ENCODE peak calls at places on chromosome 1, in four cellular contexts. K is DND-41, V is GM23338, G is spleen. E is an unnamed sample.
A peak's percentile ranks its signal among the peaks of the same experiment; 100 is the strongest.

GRCh38 chr1:160219062-160219929 is 14.1 kb downstream of the PEA15 start:
- DNase-seq in K (no peak), V (peak; percentile 86), G (no peak), E (no peak)

GRCh38 chr1:36400825-36401601 is 3.3 kb upstream of the LSM10 start:
- DNase-seq in K (no peak), V (peak; percentile 87), G (peak; percentile 94), E (no peak)

GRCh38 chr1:16158025-16158424 is 2.2 kb upstream of the EPHA2 start:
- DNase-seq in K (no peak), V (no peak), G (no peak), E (peak; percentile 59)

GRCh38 chr1:221887091-221887746 is 145.3 kb upstream of the DUSP10 start:
- DNase-seq in K (no peak), V (no peak), G (no peak), E (no peak)

GRCh38 chr1:2290595-2291510 is 62.7 kb downstream of the SKI start:
- DNase-seq in K (peak; percentile 90), V (no peak), G (peak; percentile 92), E (peak; percentile 65)

GRCh38 chr1:52657702-52658101 is 24.7 kb downstream of the SHISAL2A start:
- DNase-seq in K (no peak), V (no peak), G (no peak), E (no peak)

GRCh38 chr1:223006794-223007193 is 136.3 kb downstream of the TLR5 start:
- DNase-seq in K (no peak), V (no peak), G (no peak), E (no peak)

GRCh38 chr1:203045821-203046594 is 19.7 kb downstream of the PPFIA4 start:
- DNase-seq in K (no peak), V (no peak), G (no peak), E (no peak)

GRCh38 chr1:19738106-19738505 is 61.6 kb downstream of the TMCO4 start:
- DNase-seq in K (no peak), V (no peak), G (no peak), E (no peak)

GRCh38 chr1:22788298-22788697 is 77.7 kb downstream of the EPHB2 start:
- DNase-seq in K (no peak), V (no peak), G (no peak), E (no peak)

GRCh38 chr1:85940621-85941306 is 215.8 kb downstream of the COL24A1 start:
- DNase-seq in K (no peak), V (no peak), G (no peak), E (no peak)

GRCh38 chr1:201790261-201790660 is 38.7 kb upstream of the IPO9 start:
- DNase-seq in K (no peak), V (no peak), G (no peak), E (no peak)

GRCh38 chr1:245788269-245788668 is 633.5 kb downstream of the KIF26B start:
- DNase-seq in K (no peak), V (no peak), G (no peak), E (no peak)

GRCh38 chr1:170807432-170807831 is 127.9 kb upstream of the MROH9 start:
- DNase-seq in K (no peak), V (no peak), G (no peak), E (no peak)

GRCh38 chr1:41681331-41682136 is 197.1 kb upstream of the EDN2 start:
- DNase-seq in K (no peak), V (no peak), G (peak; percentile 58), E (no peak)

GRCh38 chr1:80657707-80658106 is 1143.0 kb upstream of the ADGRL2 start:
- DNase-seq in K (no peak), V (peak; percentile 63), G (no peak), E (no peak)

GRCh38 chr1:27542463-27543273 is 52.7 kb upstream of the WASF2 start:
- DNase-seq in K (no peak), V (no peak), G (no peak), E (no peak)

GRCh38 chr1:231049121-231049979 is 9.3 kb upstream of the FAM89A start:
- DNase-seq in K (no peak), V (no peak), G (no peak), E (no peak)

GRCh38 chr1:164261691-164262240 is 297.2 kb upstream of the PBX1 start:
- DNase-seq in K (no peak), V (no peak), G (no peak), E (no peak)

GRCh38 chr1:217224201-217224600 is 406.7 kb downstream of the GPATCH2 start:
- DNase-seq in K (no peak), V (no peak), G (no peak), E (no peak)

GRCh38 chr1:212721388-212722247 is 22.0 kb upstream of the BATF3 start:
- DNase-seq in K (no peak), V (no peak), G (no peak), E (no peak)

GRCh38 chr1:24111264-24111997 is 504 bp downstream of the MYOM3 start:
- DNase-seq in K (no peak), V (no peak), G (peak; percentile 75), E (no peak)

GRCh38 chr1:236086537-236086936 is 21.6 kb upstream of the NID1 start:
- DNase-seq in K (no peak), V (no peak), G (no peak), E (no peak)

GRCh38 chr1:27571439-27572018 is 32.4 kb downstream of the AHDC1 start:
- DNase-seq in K (no peak), V (peak; percentile 68), G (no peak), E (no peak)

GRCh38 chr1:1777510-1777909 is 760 bp downstream of the NADK start:
- DNase-seq in K (no peak), V (peak; percentile 44), G (no peak), E (no peak)

GRCh38 chr1:96998466-96998865 is 276.9 kb downstream of the PTBP2 start:
- DNase-seq in K (no peak), V (no peak), G (no peak), E (no peak)

GRCh38 chr1:55088413-55088812 is 49.1 kb downstream of the PCSK9 start:
- DNase-seq in K (peak; percentile 35), V (no peak), G (no peak), E (peak; percentile 52)

GRCh38 chr1:226447932-226448670 is 40.2 kb upstream of the PARP1 start:
- DNase-seq in K (no peak), V (peak; percentile 24), G (no peak), E (no peak)

GRCh38 chr1:203325004-203325417 is 19.7 kb downstream of the BTG2 start:
- DNase-seq in K (peak; percentile 49), V (peak; percentile 70), G (peak; percentile 89), E (peak; percentile 58)

GRCh38 chr1:157691285-157691920 is 9.2 kb downstream of the FCRL3 start:
- DNase-seq in K (peak; percentile 50), V (peak; percentile 77), G (no peak), E (peak; percentile 57)

GRCh38 chr1:226827458-226827857 is 43.0 kb upstream of the PSEN2 start:
- DNase-seq in K (no peak), V (peak; percentile 57), G (no peak), E (no peak)

GRCh38 chr1:208083016-208083714 is 161.0 kb downstream of the PLXNA2 start:
- DNase-seq in K (no peak), V (no peak), G (no peak), E (no peak)

GRCh38 chr1:241357366-241358305 is 631 bp upstream of the RGS7 start:
- DNase-seq in K (no peak), V (peak; percentile 18), G (no peak), E (no peak)
- H3K4me3 ChIP-seq in K (no peak overlapping the region), V (peak overlapping the region; percentile 85), G (peak overlapping the region; percentile 60), E (no peak overlapping the region)

GRCh38 chr1:163074004-163074403 is 4.8 kb downstream of the RGS4 start:
- DNase-seq in K (no peak), V (no peak), G (no peak), E (no peak)

GRCh38 chr1:163069655-163070277 is 605 bp downstream of the RGS4 start:
- DNase-seq in K (no peak), V (no peak), G (no peak), E (no peak)

GRCh38 chr1:163072658-163073057 is 3.5 kb downstream of the RGS4 start:
- DNase-seq in K (no peak), V (no peak), G (no peak), E (no peak)

GRCh38 chr1:163069142-163069541 is at the start of gene RGS4:
- DNase-seq in K (no peak), V (peak; percentile 95), G (no peak), E (peak; percentile 21)

DNA sequence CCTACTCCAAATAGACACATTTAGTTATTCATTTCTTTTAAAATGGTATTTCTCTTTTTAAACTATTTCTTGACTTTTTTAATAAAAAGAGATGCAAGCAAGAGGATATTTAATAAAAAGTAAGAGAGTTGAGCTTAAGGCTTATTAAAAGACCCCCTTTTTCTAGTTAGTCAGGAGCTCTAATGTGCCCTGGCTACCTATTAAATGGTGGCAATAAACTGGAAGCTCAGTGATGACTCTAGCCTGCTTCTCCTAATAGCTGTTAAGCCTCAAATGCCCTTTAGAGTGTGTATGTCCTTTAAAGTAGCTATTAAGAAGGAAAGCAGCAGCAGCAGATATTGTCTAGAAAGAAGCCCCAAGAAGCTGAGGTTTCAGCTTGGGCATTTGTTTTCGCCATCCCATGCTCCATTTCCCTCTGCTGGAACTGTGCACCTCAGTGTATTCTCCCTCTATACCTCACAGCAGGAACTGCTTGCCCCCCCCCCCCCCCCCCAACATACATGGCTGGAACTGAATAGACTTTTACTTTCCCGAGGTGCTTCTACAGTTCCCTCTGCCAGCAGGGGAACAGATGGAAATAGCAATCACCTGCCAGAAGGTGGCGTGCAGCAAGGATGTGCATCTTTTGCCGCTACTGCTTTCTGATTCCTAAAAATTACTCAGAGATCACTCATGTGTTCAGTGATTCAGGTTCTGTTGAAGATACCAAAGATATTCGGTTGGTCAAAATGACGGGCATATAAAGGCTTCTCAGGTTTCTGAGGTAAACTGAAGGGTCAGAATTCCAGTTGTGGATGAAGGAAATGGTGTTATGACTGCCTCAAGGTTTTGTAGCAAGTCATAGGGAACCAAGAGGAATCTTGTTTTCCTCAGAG is 2.5 kb downstream of the RGS4 start:
- DNase-seq in K (peak; percentile 56), V (peak; percentile 82), G (no peak), E (peak; percentile 46)
- H3K4me3 ChIP-seq in K (no peak overlapping the region), V (no peak overlapping the region), G (no peak overlapping the region), E (no peak overlapping the region)

DNA sequence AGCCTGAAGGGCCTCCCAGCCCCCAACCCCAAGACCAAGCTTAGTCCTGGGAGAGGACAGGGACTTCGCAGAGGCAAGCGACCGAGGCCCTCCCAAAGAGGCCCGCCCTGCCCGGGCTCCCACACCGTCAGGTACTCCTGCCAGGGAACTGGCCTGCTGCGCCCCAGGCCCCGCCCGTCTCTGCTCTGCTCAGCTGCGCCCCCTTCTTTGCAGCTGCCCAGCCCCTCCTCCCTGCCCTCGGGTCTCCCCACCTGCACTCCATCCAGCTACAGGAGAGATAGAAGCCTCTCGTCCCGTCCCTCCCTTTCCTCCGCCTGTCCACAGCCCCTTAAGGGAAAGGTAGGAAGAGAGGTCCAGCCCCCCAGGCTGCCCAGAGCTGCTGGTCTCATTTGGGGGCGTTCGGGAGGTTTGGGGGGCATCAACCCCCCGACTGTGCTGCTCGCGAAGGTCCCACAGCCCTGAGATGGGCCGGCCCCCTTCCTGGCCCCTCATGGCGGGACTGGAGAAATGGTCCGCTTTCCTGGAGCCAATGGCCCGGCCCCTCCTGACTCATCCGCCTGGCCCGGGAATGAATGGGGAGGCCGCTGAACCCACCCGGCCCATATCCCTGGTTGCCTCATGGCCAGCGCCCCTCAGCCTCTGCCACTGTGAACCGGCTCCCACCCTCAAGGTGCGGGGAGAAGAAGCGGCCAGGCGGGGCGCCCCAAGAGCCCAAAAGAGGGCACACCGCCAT is 21.9 kb upstream of the ARF1 start:
- DNase-seq in K (no peak), V (peak; percentile 90), G (peak; percentile 63), E (no peak)
- H3K4me3 ChIP-seq in K (no peak overlapping the region), V (peak overlapping the region; percentile 90), G (peak overlapping the region; percentile 33), E (no peak overlapping the region)

DNA sequence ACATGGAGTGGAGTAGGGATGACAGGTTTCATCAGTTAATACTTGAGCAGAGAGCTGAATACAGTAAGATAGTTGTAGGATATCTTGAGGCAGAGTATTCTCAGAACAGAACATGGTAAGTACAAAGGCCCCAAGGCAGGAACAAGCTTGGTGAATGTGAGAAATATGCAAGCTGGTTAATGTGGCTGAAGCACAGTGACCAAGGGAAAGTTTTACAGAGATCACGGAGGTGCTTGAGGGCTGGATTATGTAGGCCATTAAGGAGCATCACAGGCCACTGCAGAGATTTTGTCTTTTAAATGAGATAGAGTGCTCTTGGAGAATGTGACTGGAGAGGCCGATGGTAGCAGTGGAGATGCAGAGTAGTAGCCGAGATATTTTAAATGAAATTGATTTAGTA is 54.0 kb upstream of the BOLA1 start:
- DNase-seq in K (no peak), V (peak; percentile 81), G (no peak), E (no peak)
- H3K4me3 ChIP-seq in K (no peak overlapping the region), V (peak overlapping the region; percentile 96), G (peak overlapping the region; percentile 52), E (no peak overlapping the region)

E was measured in Jurkat, Clone E6-1.